ENCODE peak calls at places on chromosomes 2 and 18, in five cellular contexts. V is A549, Q is upper lobe of left lung, N is GM12878, Z is SK-N-SH. H is an unnamed sample.

GRCh38 chr2:212929971-212930370 is 221.4 kb downstream of the IKZF2 start:
- DNase-seq in V (no peak), Q (no peak), N (no peak), Z (no peak), H (no peak)

GRCh38 chr2:41894563-41895333 is 153.1 kb upstream of the PKDCC start:
- DNase-seq in V (no peak), Q (no peak), N (no peak), Z (no peak), H (no peak)

GRCh38 chr2:175844169-175844568 is 157.9 kb downstream of the LNPK start:
- DNase-seq in V (no peak), Q (no peak), N (no peak), Z (no peak), H (no peak)

GRCh38 chr2:45895477-45895876 is 244.0 kb downstream of the PRKCE start:
- DNase-seq in V (no peak), Q (no peak), N (no peak), Z (no peak), H (no peak)

GRCh38 chr2:46188041-46188715 is 109.0 kb upstream of the EPAS1 start:
- DNase-seq in V (no peak), Q (no peak), N (no peak), Z (no peak), H (no peak)

GRCh38 chr18:57353940-57354461 is 1.6 kb downstream of the ST8SIA3 start:
- DNase-seq in V (peak), Q (peak), N (no peak), Z (peak), H (no peak)

GRCh38 chr2:23513881-23514793 is 129.2 kb downstream of the KLHL29 start:
- DNase-seq in V (no peak), Q (no peak), N (no peak), Z (no peak), H (no peak)

GRCh38 chr2:32926708-32927084 is 20.1 kb upstream of the LTBP1 start:
- DNase-seq in V (no peak), Q (no peak), N (no peak), Z (no peak), H (no peak)

GRCh38 chr2:241858206-241859016 is at the start of gene PDCD1:
- DNase-seq in V (no peak), Q (peak), N (no peak), Z (peak), H (peak)

GRCh38 chr2:212815453-212815852 is 276.9 kb upstream of the ERBB4 start:
- DNase-seq in V (no peak), Q (no peak), N (no peak), Z (no peak), H (no peak)

GRCh38 chr2:8126783-8127182 is 555.1 kb upstream of the ID2 start:
- DNase-seq in V (no peak), Q (no peak), N (no peak), Z (no peak), H (no peak)

GRCh38 chr18:2935438-2936192 is 77.3 kb downstream of the LPIN2 start:
- DNase-seq in V (no peak), Q (no peak), N (no peak), Z (no peak), H (no peak)

GRCh38 chr2:10281891-10282290 is 20.8 kb upstream of the HPCAL1 start:
- DNase-seq in V (no peak), Q (no peak), N (no peak), Z (no peak), H (no peak)

GRCh38 chr2:38635139-38635538 is 30.8 kb upstream of the GALM start:
- DNase-seq in V (no peak), Q (no peak), N (no peak), Z (no peak), H (no peak)

GRCh38 chr18:45666520-45666919 is 51.2 kb downstream of the SLC14A2 start:
- DNase-seq in V (no peak), Q (no peak), N (no peak), Z (peak), H (no peak)
- TF ChIP-seq EP300 in V (no peak), Q (no peak), N (no peak), Z (no peak), H (no peak)

GRCh38 chr2:27069961-27070618 is 1.4 kb downstream of the OST4 start:
- DNase-seq in V (no peak), Q (no peak), N (no peak), Z (no peak), H (no peak)
- H3K4me3 ChIP-seq in V (peak), Q (peak), N (peak), Z (peak), H (peak)

GRCh38 chr2:83994767-83995166 is 464.3 kb downstream of the SUCLG1 start:
- DNase-seq in V (no peak), Q (no peak), N (no peak), Z (no peak), H (no peak)
- TF ChIP-seq EP300 in V (no peak), Q (no peak), N (no peak), Z (no peak), H (no peak)

GRCh38 chr2:160108231-160108630 is 45.8 kb upstream of the PLA2R1 start:
- DNase-seq in V (no peak), Q (no peak), N (no peak), Z (no peak), H (no peak)

GRCh38 chr2:160104115-160104514 is 41.7 kb upstream of the PLA2R1 start:
- DNase-seq in V (no peak), Q (no peak), N (no peak), Z (no peak), H (no peak)

GRCh38 chr2:160109939-160110673 is 47.7 kb upstream of the PLA2R1 start:
- DNase-seq in V (peak), Q (no peak), N (no peak), Z (peak), H (no peak)

GRCh38 chr2:160109243-160109642 is 46.8 kb upstream of the PLA2R1 start:
- DNase-seq in V (no peak), Q (no peak), N (no peak), Z (no peak), H (no peak)

GRCh38 chr2:160105366-160105765 is 43.0 kb upstream of the PLA2R1 start:
- DNase-seq in V (no peak), Q (no peak), N (no peak), Z (no peak), H (no peak)
- H3K4me3 ChIP-seq in V (no peak), Q (no peak), N (no peak), Z (no peak), H (no peak)

GRCh38 chr2:84904717-84905174 is 710 bp upstream of the TMSB10 start:
- DNase-seq in V (no peak), Q (no peak), N (no peak), Z (peak), H (peak)
- TF ChIP-seq EP300 in V (no peak), Q (peak), N (no peak), Z (no peak), H (peak)

GRCh38 chr2:31324000-31324633 is 90.2 kb downstream of the EHD3 start:
- DNase-seq in V (no peak), Q (no peak), N (peak), Z (no peak), H (no peak)
- H3K4me3 ChIP-seq in V (peak), Q (peak), N (peak), Z (no peak), H (peak)

DNA sequence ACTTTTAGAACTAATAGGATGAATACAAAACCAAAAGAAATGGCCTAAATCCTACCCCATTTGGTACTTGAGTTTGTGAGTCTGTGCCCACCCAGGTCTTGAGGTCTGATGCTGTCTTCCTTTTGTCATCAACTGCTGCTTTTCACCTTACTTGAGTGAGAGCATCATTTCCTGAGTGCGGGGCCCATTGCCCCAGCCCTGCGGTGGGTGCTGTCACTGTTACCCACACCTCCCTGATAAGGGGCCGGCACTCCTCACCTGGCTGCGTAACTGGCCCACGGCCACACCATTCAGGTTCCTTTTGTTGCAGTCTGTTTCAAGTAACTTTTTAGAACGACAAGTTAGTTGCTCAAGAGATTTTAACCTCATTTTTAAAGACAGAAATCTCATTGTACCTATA is 25.3 kb downstream of the RAB12 start:
- DNase-seq in V (no peak), Q (no peak), N (no peak), Z (no peak), H (no peak)
- TF ChIP-seq EP300 in V (no peak), Q (no peak), N (no peak), Z (no peak), H (no peak)